ENCODE peak calls at places on chromosomes 4 and X, in five cellular contexts. W, H, D, P and Z are unnamed samples.

GRCh38 chrX:153667281-153667831 is 6.3 kb downstream of the PNCK start:
- DNase-seq in D (no peak), W (no peak), P (no peak), H (no peak), Z (no peak)

GRCh38 chr4:95124906-95125504 is 367.2 kb downstream of the BMPR1B start:
- DNase-seq in P (no peak), W (no peak), D (peak), H (peak), Z (peak)

GRCh38 chr4:163048447-163048846 is 118.2 kb downstream of the NAF1 start:
- DNase-seq in D (peak), H (peak), P (no peak), W (peak), Z (peak)

GRCh38 chr4:183485411-183486160 is 19.3 kb upstream of the ING2 start:
- DNase-seq in P (no peak), H (no peak), D (no peak), W (no peak), Z (no peak)

GRCh38 chrX:110667706-110668105 is 127.9 kb downstream of the CHRDL1 start:
- DNase-seq in H (peak), D (no peak), P (no peak), W (no peak), Z (no peak)

GRCh38 chrX:71627588-71628404 is 9.5 kb upstream of the CXCR3 start:
- DNase-seq in W (no peak), H (no peak), D (no peak), P (no peak), Z (no peak)

GRCh38 chrX:67780694-67781109 is 236.9 kb downstream of the AR start:
- DNase-seq in W (peak), P (peak), H (peak), D (no peak), Z (no peak)

GRCh38 chrX:120468479-120468824 is 644 bp downstream of the LAMP2 start:
- DNase-seq in P (no peak), H (no peak), D (no peak), W (no peak), Z (no peak)

GRCh38 chr4:156873776-156874175 is 97.8 kb downstream of the PDGFC start:
- DNase-seq in H (no peak), D (no peak), P (no peak), W (no peak), Z (no peak)

GRCh38 chr4:176919631-176920030 is 126.9 kb upstream of the VEGFC start:
- DNase-seq in H (no peak), P (no peak), D (no peak), W (no peak), Z (no peak)

GRCh38 chrX:7941390-7942042 is 14.3 kb upstream of the PNPLA4 start:
- DNase-seq in D (peak), W (no peak), H (peak), P (peak), Z (no peak)

GRCh38 chr4:2937146-2937857 is 25.9 kb downstream of the NOP14 start:
- DNase-seq in P (no peak), H (peak), W (peak), D (peak), Z (peak)

GRCh38 chr4:34732170-34732569 is 1512.1 kb downstream of the ARAP2 start:
- DNase-seq in H (no peak), D (no peak), W (no peak), P (no peak), Z (no peak)

GRCh38 chr4:163335384-163335783 is 3.0 kb upstream of the NPY1R start:
- DNase-seq in D (no peak), P (no peak), W (no peak), H (no peak), Z (no peak)

GRCh38 chr4:94871644-94872305 is 114.0 kb downstream of the BMPR1B start:
- DNase-seq in P (no peak), W (no peak), H (no peak), D (no peak), Z (no peak)

GRCh38 chr4:37389967-37390580 is 145.5 kb downstream of the NWD2 start:
- DNase-seq in W (peak), H (peak), P (peak), D (peak), Z (peak)

GRCh38 chrX:40262641-40263560 is 165.1 kb upstream of the BCOR start:
- DNase-seq in W (no peak), D (peak), P (no peak), H (peak), Z (no peak)